ENCODE peak calls at places on chromosomes 3 and 15, in ten cellular contexts. J is GM23338, I is lower leg skin, D is adrenal gland, Z is A549, L is transverse colon, O is tibial nerve, K is choroid plexus epithelial cell, E is heart right ventricle, Q is WTC11. R is an unnamed sample.

GRCh38 chr15:25415707-25416106 is 23.1 kb downstream of the UBE3A start:
- DNase-seq in D (no peak), K (no peak), J (no peak), O (no peak), I (no peak), Q (no peak), Z (no peak), E (no peak), L (no peak), R (no peak)

GRCh38 chr3:122085666-122086065 is 30.5 kb downstream of the CD86 start:
- DNase-seq in D (no peak), Z (no peak), L (no peak), J (no peak), K (no peak), Q (no peak), E (no peak), O (no peak), I (no peak), R (no peak)

GRCh38 chr3:66138336-66139234 is 82.2 kb upstream of the SLC25A26 start:
- DNase-seq in O (no peak), K (peak), L (peak), D (peak), Q (peak), J (peak), E (no peak), I (no peak), Z (peak), R (peak)

GRCh38 chr15:63186065-63186464 is 3.3 kb upstream of the RAB8B start:
- DNase-seq in I (no peak), E (no peak), Z (peak), D (no peak), J (no peak), L (no peak), O (no peak), Q (no peak), K (peak), R (no peak)

GRCh38 chr3:132898131-132898530 is 140.1 kb upstream of the TMEM108 start:
- DNase-seq in Q (no peak), K (no peak), L (no peak), O (no peak), Z (no peak), I (no peak), E (no peak), D (no peak), J (no peak), R (no peak)

GRCh38 chr3:4584537-4585249 is 91.5 kb downstream of the ITPR1 start:
- DNase-seq in Z (no peak), O (no peak), I (no peak), L (peak), D (no peak), K (peak), E (no peak), J (no peak), Q (no peak), R (no peak)

GRCh38 chr3:188342991-188343732 is 189.2 kb downstream of the LPP start:
- DNase-seq in L (no peak), Z (no peak), D (no peak), K (no peak), E (peak), I (no peak), Q (no peak), J (no peak), O (no peak), R (no peak)

GRCh38 chr15:89656116-89656815 is 999 bp upstream of the KIF7 start:
- DNase-seq in D (no peak), I (peak), J (no peak), Z (no peak), L (no peak), E (no peak), O (no peak), Q (no peak), K (no peak), R (no peak)

GRCh38 chr3:103059481-103059880 is 624.7 kb downstream of the ZPLD1 start:
- DNase-seq in E (no peak), J (peak), Z (no peak), O (no peak), I (no peak), K (no peak), D (no peak), Q (no peak), L (no peak), R (no peak)

GRCh38 chr3:124887177-124887995 is at the start of gene ITGB5:
- DNase-seq in L (peak), I (peak), K (peak), O (peak), J (peak), Z (peak), D (peak), E (peak), Q (peak), R (peak)

GRCh38 chr3:12556723-12557471 is at the start of gene MKRN2:
- DNase-seq in D (peak), Z (peak), J (peak), Q (peak), L (peak), K (peak), E (peak), O (peak), I (peak), R (peak)

GRCh38 chr3:134095005-134095404 is 65.3 kb upstream of the SLCO2A1 start:
- DNase-seq in O (no peak), K (no peak), D (no peak), J (no peak), Z (no peak), L (no peak), Q (no peak), I (no peak), E (no peak), R (no peak)

GRCh38 chr3:144773344-144773743 is 801.7 kb downstream of the DIPK2A start:
- DNase-seq in E (no peak), D (no peak), K (no peak), Z (no peak), J (no peak), L (no peak), Q (no peak), I (no peak), O (no peak), R (no peak)

GRCh38 chr3:144770291-144770690 is 798.7 kb downstream of the DIPK2A start:
- DNase-seq in J (no peak), Q (no peak), Z (no peak), D (no peak), K (peak), I (no peak), L (no peak), E (no peak), O (no peak), R (no peak)

GRCh38 chr3:144771401-144771870 is 799.8 kb downstream of the DIPK2A start:
- DNase-seq in L (no peak), E (no peak), Q (no peak), I (no peak), D (no peak), O (no peak), K (peak), J (no peak), Z (no peak), R (no peak)

GRCh38 chr3:144772372-144772771 is 800.7 kb downstream of the DIPK2A start:
- DNase-seq in K (peak), E (no peak), D (no peak), L (no peak), O (no peak), Z (no peak), Q (no peak), J (no peak), I (no peak), R (no peak)

DNA sequence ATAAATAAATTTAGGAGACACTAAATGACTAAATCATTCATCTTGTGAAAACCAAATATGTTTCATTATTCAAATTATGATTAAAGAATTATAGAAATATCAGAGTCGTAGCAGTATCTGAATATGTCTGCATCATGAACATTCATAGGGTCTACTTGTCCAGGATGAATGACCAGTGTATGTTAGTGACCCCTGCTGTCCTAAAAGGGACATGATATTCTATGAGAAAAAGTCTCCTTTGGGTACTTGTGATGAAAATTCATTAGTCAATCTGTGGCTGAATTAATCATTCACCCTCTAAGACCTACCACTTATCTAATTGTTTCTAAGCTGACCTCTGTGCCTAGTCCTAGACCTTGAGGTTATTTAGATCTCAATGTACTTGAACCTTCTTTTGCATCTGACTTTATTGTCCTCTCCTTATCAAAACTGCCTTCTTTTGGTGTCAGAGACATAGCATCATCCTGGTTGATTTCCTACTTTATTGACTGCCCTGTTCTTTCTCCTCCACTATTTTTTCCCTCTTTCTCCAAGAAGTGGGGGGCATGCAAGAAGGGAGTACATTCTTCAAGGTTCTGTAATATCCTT is 799.3 kb downstream of the DIPK2A start:
- DNase-seq in L (no peak), I (no peak), J (peak), Q (no peak), D (no peak), K (peak), E (no peak), Z (no peak), O (no peak), R (no peak)
- TF ChIP-seq CTCF in L (no peak), I (no peak), J (peak), Q (no peak), D (peak), K (peak), E (no peak), Z (peak), O (peak), R (peak)

GRCh38 chr3:138348950-138349739 is 766 bp downstream of the MRAS start:
- DNase-seq in I (no peak), Z (peak), Q (peak), K (peak), J (peak), O (no peak), D (peak), E (no peak), L (no peak), R (no peak)
- TF ChIP-seq CTCF in I (no peak), Z (no peak), Q (no peak), K (no peak), J (no peak), O (no peak), D (no peak), E (no peak), L (no peak), R (no peak)

DNA sequence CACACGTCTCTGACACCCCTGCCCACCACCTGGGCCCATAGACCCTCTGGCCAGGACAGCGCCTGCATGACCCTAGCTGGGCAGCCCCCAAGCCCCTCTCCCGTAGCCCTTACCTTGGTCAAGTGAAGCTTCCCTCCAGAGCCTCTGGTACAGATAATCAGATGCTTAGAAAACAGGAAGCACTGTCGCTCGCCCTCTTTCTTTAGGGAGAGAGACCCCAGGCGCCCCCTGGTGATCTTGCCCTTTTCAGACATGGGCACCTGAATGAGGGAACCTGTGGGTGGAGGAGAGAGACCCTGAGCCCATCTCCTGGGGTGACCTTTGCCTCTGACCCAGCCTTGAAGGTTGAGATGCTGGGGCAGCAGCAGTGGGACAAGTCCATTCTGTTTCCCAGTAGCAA is 65.4 kb downstream of the RASGRF1 start:
- DNase-seq in O (no peak), Q (peak), D (no peak), I (no peak), Z (no peak), K (no peak), L (peak), E (no peak), J (peak), R (no peak)
- TF ChIP-seq CTCF in O (no peak), Q (no peak), D (no peak), I (no peak), Z (no peak), K (no peak), L (no peak), E (no peak), J (peak), R (no peak)

DNA sequence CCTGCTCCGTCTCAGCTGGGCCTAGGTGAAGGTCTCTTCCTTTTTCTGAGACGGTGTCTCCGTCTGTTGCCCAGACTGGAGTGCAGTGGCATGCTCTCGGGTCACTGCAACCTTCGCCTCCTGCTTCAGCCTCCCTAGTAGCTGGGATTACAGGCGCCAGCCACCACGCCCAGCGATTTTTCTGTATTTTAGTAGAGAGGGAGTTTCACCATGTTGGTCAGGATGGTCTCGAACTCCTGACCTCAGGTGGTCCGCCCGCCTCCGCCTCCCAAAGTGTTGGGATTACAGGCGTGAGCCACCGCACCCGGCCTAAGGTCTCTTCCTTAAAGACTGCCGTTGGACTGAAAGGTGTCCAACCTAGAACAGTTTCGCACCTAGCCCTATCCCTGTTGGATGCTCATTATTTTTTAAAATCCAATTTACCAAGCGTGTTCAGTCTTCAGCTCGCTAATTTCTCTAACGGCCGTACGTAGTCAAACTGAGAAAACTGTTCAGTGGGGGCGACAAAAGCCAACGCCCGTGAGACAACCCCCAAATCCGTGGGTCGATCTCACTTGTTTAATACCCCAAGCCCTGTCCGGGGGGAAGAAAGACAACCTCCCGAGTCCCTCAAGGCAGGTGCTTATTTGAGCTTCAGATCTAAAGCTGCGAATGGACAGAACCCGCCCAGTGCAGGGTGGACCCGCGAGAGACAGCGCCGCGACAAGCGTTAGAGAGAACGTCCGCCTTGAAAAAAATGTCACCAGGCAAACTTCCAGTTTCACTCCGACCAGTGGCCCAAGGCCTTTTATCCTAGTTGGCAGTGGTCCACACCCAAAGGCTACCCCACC is 986 bp upstream of the OXSR1 start:
- DNase-seq in D (no peak), I (peak), E (no peak), L (peak), J (no peak), K (no peak), Z (no peak), Q (no peak), O (no peak), R (no peak)
- TF ChIP-seq CTCF in D (no peak), I (no peak), E (no peak), L (no peak), J (no peak), K (no peak), Z (no peak), Q (no peak), O (no peak), R (no peak)

GRCh38 chr3:159899198-159899597 is 89.4 kb upstream of the IL12A start:
- DNase-seq in E (no peak), I (no peak), Q (no peak), L (no peak), D (no peak), O (no peak), J (no peak), Z (no peak), K (no peak), R (no peak)

GRCh38 chr3:159904911-159905310 is 83.7 kb upstream of the IL12A start:
- DNase-seq in Z (no peak), E (no peak), I (no peak), J (no peak), Q (no peak), O (no peak), K (no peak), D (no peak), L (no peak), R (no peak)

GRCh38 chr3:159898147-159898546 is 90.5 kb upstream of the IL12A start:
- DNase-seq in K (no peak), O (no peak), E (no peak), Q (peak), L (no peak), Z (no peak), D (no peak), J (no peak), I (no peak), R (no peak)

GRCh38 chr3:159904455-159904854 is 84.2 kb upstream of the IL12A start:
- DNase-seq in Z (no peak), I (no peak), J (no peak), Q (no peak), D (no peak), K (no peak), L (no peak), E (no peak), O (no peak), R (no peak)

GRCh38 chr3:159902531-159903314 is 85.9 kb upstream of the IL12A start:
- DNase-seq in Q (no peak), E (no peak), J (peak), I (no peak), Z (no peak), O (no peak), D (no peak), K (no peak), L (no peak), R (no peak)
- TF ChIP-seq CTCF in Q (no peak), E (no peak), J (no peak), I (no peak), Z (no peak), O (no peak), D (no peak), K (no peak), L (no peak), R (no peak)

GRCh38 chr3:85567074-85567676 is 608.4 kb downstream of the CADM2 start:
- DNase-seq in Z (no peak), K (peak), D (peak), E (no peak), I (no peak), L (peak), O (peak), J (peak), Q (peak), R (no peak)
- TF ChIP-seq CTCF in Z (no peak), K (peak), D (peak), E (peak), I (no peak), L (peak), O (peak), J (peak), Q (peak), R (peak)

GRCh38 chr3:153290278-153291015 is 128.4 kb downstream of the RAP2B start:
- DNase-seq in J (no peak), Z (peak), I (no peak), O (no peak), Q (no peak), K (peak), E (no peak), L (no peak), D (no peak), R (no peak)
- TF ChIP-seq CTCF in J (peak), Z (peak), I (no peak), O (no peak), Q (no peak), K (peak), E (no peak), L (peak), D (no peak), R (peak)

R was measured in osteocyte.